ENCODE peak calls at places on chromosomes 2 and 18, in nine cellular contexts. One of them, this sample, is unnamed.

GRCh38 chr2:26461601-26462023 is 16.3 kb downstream of the OTOF start:
- DNase-seq in tibial artery: no peak
- DNase-seq in AG09309: no peak
- DNase-seq in adrenal gland: peak
- DNase-seq in breast epithelium: no peak
- DNase-seq in heart right ventricle: no peak
- DNase-seq in left lung: peak
- DNase-seq in WERI-Rb-1: no peak
- DNase-seq in transverse colon: peak
- DNase-seq in this sample: no peak

GRCh38 chr18:36667811-36668210 is 161.0 kb downstream of the TPGS2 start:
- DNase-seq in tibial artery: no peak
- DNase-seq in AG09309: no peak
- DNase-seq in adrenal gland: no peak
- DNase-seq in breast epithelium: no peak
- DNase-seq in heart right ventricle: no peak
- DNase-seq in left lung: no peak
- DNase-seq in WERI-Rb-1: no peak
- DNase-seq in transverse colon: no peak
- DNase-seq in this sample: no peak

GRCh38 chr18:79605481-79605880 is 74.1 kb upstream of the CTDP1 start:
- DNase-seq in tibial artery: no peak
- DNase-seq in AG09309: no peak
- DNase-seq in adrenal gland: no peak
- DNase-seq in breast epithelium: no peak
- DNase-seq in heart right ventricle: no peak
- DNase-seq in left lung: peak
- DNase-seq in WERI-Rb-1: no peak
- DNase-seq in transverse colon: peak
- DNase-seq in this sample: no peak

GRCh38 chr2:100321881-100322820 is at the start of gene LONRF2:
- DNase-seq in tibial artery: no peak
- DNase-seq in AG09309: no peak
- DNase-seq in adrenal gland: peak
- DNase-seq in breast epithelium: no peak
- DNase-seq in heart right ventricle: peak
- DNase-seq in left lung: peak
- DNase-seq in WERI-Rb-1: peak
- DNase-seq in transverse colon: no peak
- DNase-seq in this sample: no peak

GRCh38 chr2:106065983-106066826 is 127.9 kb downstream of the UXS1 start:
- DNase-seq in tibial artery: no peak
- DNase-seq in AG09309: no peak
- DNase-seq in adrenal gland: no peak
- DNase-seq in breast epithelium: no peak
- DNase-seq in heart right ventricle: no peak
- DNase-seq in left lung: no peak
- DNase-seq in WERI-Rb-1: no peak
- DNase-seq in transverse colon: no peak
- DNase-seq in this sample: no peak

GRCh38 chr2:28995765-28996164 is 14.7 kb downstream of the TOGARAM2 start:
- DNase-seq in tibial artery: no peak
- DNase-seq in AG09309: no peak
- DNase-seq in adrenal gland: no peak
- DNase-seq in breast epithelium: no peak
- DNase-seq in heart right ventricle: no peak
- DNase-seq in left lung: no peak
- DNase-seq in WERI-Rb-1: no peak
- DNase-seq in transverse colon: no peak
- DNase-seq in this sample: no peak

GRCh38 chr18:51235011-51235789 is 37.7 kb upstream of the MEX3C start:
- DNase-seq in tibial artery: no peak
- DNase-seq in AG09309: no peak
- DNase-seq in adrenal gland: no peak
- DNase-seq in breast epithelium: no peak
- DNase-seq in heart right ventricle: no peak
- DNase-seq in left lung: no peak
- DNase-seq in WERI-Rb-1: no peak
- DNase-seq in transverse colon: no peak
- DNase-seq in this sample: no peak

GRCh38 chr2:55493220-55493619 is 26.3 kb upstream of the CFAP36 start:
- DNase-seq in tibial artery: no peak
- DNase-seq in AG09309: no peak
- DNase-seq in adrenal gland: no peak
- DNase-seq in breast epithelium: no peak
- DNase-seq in heart right ventricle: no peak
- DNase-seq in left lung: no peak
- DNase-seq in WERI-Rb-1: no peak
- DNase-seq in transverse colon: no peak
- DNase-seq in this sample: peak

GRCh38 chr2:59858540-59858939 is 694.9 kb downstream of the BCL11A start:
- DNase-seq in tibial artery: no peak
- DNase-seq in AG09309: no peak
- DNase-seq in adrenal gland: no peak
- DNase-seq in breast epithelium: no peak
- DNase-seq in heart right ventricle: no peak
- DNase-seq in left lung: no peak
- DNase-seq in WERI-Rb-1: no peak
- DNase-seq in transverse colon: no peak
- DNase-seq in this sample: no peak

GRCh38 chr2:227406177-227407031 is 18.7 kb upstream of the SCYGR1 start:
- DNase-seq in tibial artery: peak
- DNase-seq in AG09309: peak
- DNase-seq in adrenal gland: peak
- DNase-seq in breast epithelium: peak
- DNase-seq in heart right ventricle: peak
- DNase-seq in left lung: peak
- DNase-seq in WERI-Rb-1: peak
- DNase-seq in transverse colon: peak
- DNase-seq in this sample: peak

GRCh38 chr2:8546319-8547283 is 135.3 kb upstream of the ID2 start:
- DNase-seq in tibial artery: no peak
- DNase-seq in AG09309: no peak
- DNase-seq in adrenal gland: no peak
- DNase-seq in breast epithelium: no peak
- DNase-seq in heart right ventricle: no peak
- DNase-seq in left lung: peak
- DNase-seq in WERI-Rb-1: no peak
- DNase-seq in transverse colon: no peak
- DNase-seq in this sample: no peak

GRCh38 chr2:12882393-12882792 is 165.7 kb downstream of the TRIB2 start:
- DNase-seq in tibial artery: no peak
- DNase-seq in AG09309: no peak
- DNase-seq in adrenal gland: no peak
- DNase-seq in breast epithelium: no peak
- DNase-seq in heart right ventricle: no peak
- DNase-seq in left lung: no peak
- DNase-seq in WERI-Rb-1: no peak
- DNase-seq in transverse colon: no peak
- DNase-seq in this sample: no peak
- H3K4me3 ChIP-seq in tibial artery: no peak
- H3K4me3 ChIP-seq in AG09309: no peak
- H3K4me3 ChIP-seq in adrenal gland: no peak
- H3K4me3 ChIP-seq in breast epithelium: no peak
- H3K4me3 ChIP-seq in heart right ventricle: no peak
- H3K4me3 ChIP-seq in left lung: no peak
- H3K4me3 ChIP-seq in WERI-Rb-1: no peak
- H3K4me3 ChIP-seq in transverse colon: no peak
- H3K4me3 ChIP-seq in this sample: no peak

GRCh38 chr2:101972621-101973434 is 18.9 kb upstream of the IL1R2 start:
- DNase-seq in tibial artery: no peak
- DNase-seq in AG09309: peak
- DNase-seq in adrenal gland: no peak
- DNase-seq in breast epithelium: no peak
- DNase-seq in heart right ventricle: no peak
- DNase-seq in left lung: no peak
- DNase-seq in WERI-Rb-1: no peak
- DNase-seq in transverse colon: no peak
- DNase-seq in this sample: peak

GRCh38 chr2:101971836-101972235 is 19.9 kb upstream of the IL1R2 start:
- DNase-seq in tibial artery: no peak
- DNase-seq in AG09309: no peak
- DNase-seq in adrenal gland: no peak
- DNase-seq in breast epithelium: no peak
- DNase-seq in heart right ventricle: no peak
- DNase-seq in left lung: no peak
- DNase-seq in WERI-Rb-1: no peak
- DNase-seq in transverse colon: no peak
- DNase-seq in this sample: peak

GRCh38 chr2:101974663-101975062 is 17.1 kb upstream of the IL1R2 start:
- DNase-seq in tibial artery: no peak
- DNase-seq in AG09309: no peak
- DNase-seq in adrenal gland: no peak
- DNase-seq in breast epithelium: no peak
- DNase-seq in heart right ventricle: no peak
- DNase-seq in left lung: no peak
- DNase-seq in WERI-Rb-1: no peak
- DNase-seq in transverse colon: no peak
- DNase-seq in this sample: peak

GRCh38 chr2:101976887-101977286 is 14.9 kb upstream of the IL1R2 start:
- DNase-seq in tibial artery: no peak
- DNase-seq in AG09309: no peak
- DNase-seq in adrenal gland: no peak
- DNase-seq in breast epithelium: no peak
- DNase-seq in heart right ventricle: no peak
- DNase-seq in left lung: no peak
- DNase-seq in WERI-Rb-1: no peak
- DNase-seq in transverse colon: no peak
- DNase-seq in this sample: no peak

DNA sequence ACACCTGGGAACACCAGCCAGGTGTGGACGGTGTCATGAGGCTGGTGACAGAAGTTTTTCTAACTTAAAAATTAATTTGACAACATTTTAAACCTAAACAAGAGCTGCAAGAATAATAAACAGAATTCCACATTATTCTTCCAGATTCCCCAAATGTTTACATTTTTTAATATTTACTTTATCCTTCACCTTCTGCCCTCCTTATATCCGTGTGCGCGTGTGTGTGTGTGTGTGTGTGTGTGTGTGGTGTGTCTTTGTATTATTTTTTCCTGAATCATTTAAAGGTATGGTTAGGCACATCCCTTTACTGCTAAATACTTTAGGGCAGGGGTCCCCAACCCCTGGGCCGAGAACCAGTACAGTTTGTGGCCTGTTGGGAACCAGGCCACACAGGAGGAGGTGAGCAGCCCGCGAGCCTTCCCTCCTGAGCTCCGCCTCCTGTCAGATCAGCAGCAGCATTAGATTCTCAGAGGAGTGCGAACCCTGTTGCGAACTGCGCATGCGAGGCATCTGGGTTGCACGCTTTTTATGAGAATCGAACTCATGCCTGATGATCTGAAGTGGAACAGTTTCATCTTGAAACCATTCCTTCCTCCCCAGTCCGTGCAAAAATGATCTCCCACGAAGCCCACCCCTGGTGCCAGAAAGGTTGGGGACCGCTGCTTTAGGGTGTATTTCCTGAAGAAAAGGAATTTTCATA is 16.4 kb upstream of the IL1R2 start:
- DNase-seq in tibial artery: no peak
- DNase-seq in AG09309: no peak
- DNase-seq in adrenal gland: no peak
- DNase-seq in breast epithelium: no peak
- DNase-seq in heart right ventricle: no peak
- DNase-seq in left lung: no peak
- DNase-seq in WERI-Rb-1: no peak
- DNase-seq in transverse colon: no peak
- DNase-seq in this sample: peak
- TF ChIP-seq CTCF in tibial artery: no peak
- TF ChIP-seq CTCF in AG09309: no peak
- TF ChIP-seq CTCF in adrenal gland: no peak
- TF ChIP-seq CTCF in breast epithelium: no peak
- TF ChIP-seq CTCF in heart right ventricle: no peak
- TF ChIP-seq CTCF in left lung: no peak
- TF ChIP-seq CTCF in WERI-Rb-1: no peak
- TF ChIP-seq CTCF in transverse colon: no peak
- TF ChIP-seq CTCF in this sample: no peak

DNA sequence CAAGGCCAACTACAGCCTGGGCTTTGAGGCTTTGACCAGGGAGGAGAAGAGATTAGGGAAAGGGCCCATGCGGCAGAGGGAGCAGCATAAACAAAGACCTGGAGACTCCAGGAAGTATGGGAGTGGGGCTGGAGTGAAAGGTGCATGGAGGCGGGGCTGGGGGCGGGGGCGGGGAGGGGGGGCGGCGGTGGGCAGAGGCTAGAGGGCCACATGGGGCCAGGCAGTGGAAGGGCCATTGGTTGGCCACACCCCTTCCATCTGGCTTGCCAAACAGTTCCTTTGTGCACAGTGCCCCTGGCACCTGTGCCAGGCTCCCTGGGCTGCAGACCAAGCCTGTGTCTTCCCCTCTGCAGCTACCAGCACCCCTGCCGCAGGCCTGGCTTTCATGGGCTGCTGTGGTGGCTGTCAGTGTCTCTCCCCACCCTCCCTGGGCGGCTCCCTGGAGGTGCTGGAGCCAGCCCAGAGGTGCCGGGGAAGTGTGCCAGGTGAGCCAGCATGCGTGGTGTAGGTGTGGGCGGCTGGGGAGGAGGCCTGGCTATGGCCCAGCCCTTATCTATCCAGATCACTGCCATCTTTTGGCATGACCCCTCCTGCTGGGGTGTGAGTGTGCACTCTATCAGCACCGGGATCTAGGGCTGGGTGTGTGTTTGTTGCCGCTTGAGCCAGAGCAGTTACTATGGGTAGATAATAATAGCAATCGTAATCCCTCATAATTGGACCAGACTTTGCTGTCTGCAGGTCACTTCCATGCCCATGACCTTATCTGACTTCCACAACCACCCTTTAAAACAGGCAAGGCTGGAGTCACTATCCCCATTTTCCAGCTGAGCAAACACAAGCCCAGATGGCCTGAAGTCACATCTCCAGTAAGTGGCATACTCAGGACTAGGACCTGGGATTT is 30.5 kb downstream of the DNMT3A start:
- DNase-seq in tibial artery: no peak
- DNase-seq in AG09309: no peak
- DNase-seq in adrenal gland: peak
- DNase-seq in breast epithelium: peak
- DNase-seq in heart right ventricle: peak
- DNase-seq in left lung: peak
- DNase-seq in WERI-Rb-1: peak
- DNase-seq in transverse colon: peak
- DNase-seq in this sample: no peak
- H3K4me3 ChIP-seq in tibial artery: no peak
- H3K4me3 ChIP-seq in AG09309: no peak
- H3K4me3 ChIP-seq in adrenal gland: no peak
- H3K4me3 ChIP-seq in breast epithelium: no peak
- H3K4me3 ChIP-seq in heart right ventricle: no peak
- H3K4me3 ChIP-seq in left lung: no peak
- H3K4me3 ChIP-seq in WERI-Rb-1: no peak
- H3K4me3 ChIP-seq in transverse colon: no peak
- H3K4me3 ChIP-seq in this sample: no peak

DNA sequence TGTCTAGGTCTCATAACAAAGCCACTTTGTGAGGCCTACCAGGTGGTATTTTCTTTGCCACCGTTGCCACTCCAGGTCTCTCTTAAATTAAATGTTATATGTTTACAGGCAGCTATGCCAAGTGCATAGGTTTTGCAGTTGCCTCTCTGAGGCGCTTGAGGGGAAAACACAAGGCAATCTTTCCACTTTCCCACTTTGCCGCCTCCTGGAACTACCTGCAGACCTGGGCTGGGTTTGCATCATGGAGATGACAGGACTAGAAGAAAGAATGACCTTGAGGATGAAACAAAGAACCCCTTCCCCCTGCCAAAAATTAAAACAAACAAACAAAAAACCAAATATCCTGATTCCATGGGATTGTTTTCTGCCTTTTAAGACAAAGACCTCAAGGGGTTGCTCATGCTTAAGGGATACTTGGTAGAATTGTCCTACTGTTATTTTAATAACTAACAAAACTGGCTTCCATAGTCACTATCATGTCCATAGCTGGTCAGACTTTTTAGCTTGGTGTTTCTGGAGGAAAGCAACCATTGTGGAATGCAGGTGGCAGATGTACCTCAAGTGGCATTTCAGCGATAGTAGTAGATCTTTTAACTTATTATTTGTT is 159.9 kb downstream of the PRPF40A start:
- DNase-seq in tibial artery: no peak
- DNase-seq in AG09309: no peak
- DNase-seq in adrenal gland: no peak
- DNase-seq in breast epithelium: no peak
- DNase-seq in heart right ventricle: no peak
- DNase-seq in left lung: no peak
- DNase-seq in WERI-Rb-1: no peak
- DNase-seq in transverse colon: no peak
- DNase-seq in this sample: no peak
- TF ChIP-seq CTCF in tibial artery: no peak
- TF ChIP-seq CTCF in AG09309: peak
- TF ChIP-seq CTCF in adrenal gland: no peak
- TF ChIP-seq CTCF in breast epithelium: no peak
- TF ChIP-seq CTCF in heart right ventricle: no peak
- TF ChIP-seq CTCF in left lung: no peak
- TF ChIP-seq CTCF in WERI-Rb-1: no peak
- TF ChIP-seq CTCF in transverse colon: no peak
- TF ChIP-seq CTCF in this sample: no peak